ENCODE peak calls at places on chromosomes 4 and X, in seven cellular contexts. One of them, this sample, is unnamed.

GRCh38 chrX:21655901-21656586 is 2.1 kb downstream of the KLHL34 start:
- DNase-seq in HL-60: no peak
- DNase-seq in cardiac fibroblast: no peak
- DNase-seq in endodermal cell: no peak
- DNase-seq in mammary epithelial cell: no peak
- DNase-seq in brain microvascular endothelial cell: no peak
- DNase-seq in RWPE2: no peak
- DNase-seq in this sample: no peak

GRCh38 chr4:108171541-108172230 is 3.0 kb upstream of the LEF1 start:
- DNase-seq in mammary epithelial cell: no peak
- DNase-seq in cardiac fibroblast: no peak
- DNase-seq in endodermal cell: peak; percentile 76
- DNase-seq in HL-60: no peak
- DNase-seq in brain microvascular endothelial cell: no peak
- DNase-seq in RWPE2: no peak
- DNase-seq in this sample: no peak

GRCh38 chrX:42797646-42798045 is 19.7 kb upstream of the PPP1R2C start:
- DNase-seq in endodermal cell: no peak
- DNase-seq in mammary epithelial cell: no peak
- DNase-seq in brain microvascular endothelial cell: no peak
- DNase-seq in cardiac fibroblast: peak; percentile 8
- DNase-seq in HL-60: no peak
- DNase-seq in RWPE2: no peak
- DNase-seq in this sample: no peak

GRCh38 chrX:110204986-110205385 is 112.9 kb downstream of the AMMECR1 start:
- DNase-seq in endodermal cell: no peak
- DNase-seq in RWPE2: no peak
- DNase-seq in cardiac fibroblast: peak; percentile 79
- DNase-seq in mammary epithelial cell: peak; percentile 79
- DNase-seq in HL-60: no peak
- DNase-seq in brain microvascular endothelial cell: peak; percentile 29
- DNase-seq in this sample: peak; percentile 62

GRCh38 chr4:141548791-141549190 is 87.6 kb upstream of the IL15 start:
- DNase-seq in RWPE2: no peak
- DNase-seq in HL-60: no peak
- DNase-seq in brain microvascular endothelial cell: no peak
- DNase-seq in endodermal cell: no peak
- DNase-seq in cardiac fibroblast: no peak
- DNase-seq in mammary epithelial cell: no peak
- DNase-seq in this sample: no peak

GRCh38 chr4:151997461-151997860 is 236.7 kb upstream of the GATB start:
- DNase-seq in mammary epithelial cell: no peak
- DNase-seq in HL-60: no peak
- DNase-seq in brain microvascular endothelial cell: no peak
- DNase-seq in RWPE2: no peak
- DNase-seq in endodermal cell: peak; percentile 55
- DNase-seq in cardiac fibroblast: no peak
- DNase-seq in this sample: no peak

GRCh38 chr4:103375278-103375677 is 177.1 kb upstream of the CENPE start:
- DNase-seq in brain microvascular endothelial cell: peak; percentile 86
- DNase-seq in cardiac fibroblast: peak; percentile 71
- DNase-seq in endodermal cell: no peak
- DNase-seq in mammary epithelial cell: peak; percentile 48
- DNase-seq in HL-60: no peak
- DNase-seq in RWPE2: no peak
- DNase-seq in this sample: no peak

GRCh38 chrX:66074920-66075879 is 35.3 kb upstream of the VSIG4 start:
- DNase-seq in brain microvascular endothelial cell: no peak
- DNase-seq in RWPE2: no peak
- DNase-seq in HL-60: peak; percentile 93
- DNase-seq in cardiac fibroblast: peak; percentile 32
- DNase-seq in endodermal cell: no peak
- DNase-seq in mammary epithelial cell: no peak
- DNase-seq in this sample: no peak

GRCh38 chrX:123797543-123798447 is 62.1 kb upstream of the XIAP start:
- DNase-seq in mammary epithelial cell: no peak
- DNase-seq in RWPE2: no peak
- DNase-seq in cardiac fibroblast: peak; percentile 11
- DNase-seq in HL-60: no peak
- DNase-seq in brain microvascular endothelial cell: no peak
- DNase-seq in endodermal cell: peak; percentile 18
- DNase-seq in this sample: no peak

GRCh38 chrX:68693481-68694410 is 46.3 kb downstream of the STARD8 start:
- DNase-seq in mammary epithelial cell: peak; percentile 4
- DNase-seq in cardiac fibroblast: peak; percentile 34
- DNase-seq in brain microvascular endothelial cell: no peak
- DNase-seq in HL-60: no peak
- DNase-seq in endodermal cell: peak; percentile 93
- DNase-seq in RWPE2: no peak
- DNase-seq in this sample: no peak

GRCh38 chr4:77043507-77044131 is 32.2 kb downstream of the CCNI start:
- DNase-seq in brain microvascular endothelial cell: no peak
- DNase-seq in endodermal cell: no peak
- DNase-seq in mammary epithelial cell: no peak
- DNase-seq in HL-60: no peak
- DNase-seq in RWPE2: no peak
- DNase-seq in cardiac fibroblast: peak; percentile 49
- DNase-seq in this sample: no peak

GRCh38 chrX:40176256-40176978 is 78.7 kb upstream of the BCOR start:
- DNase-seq in HL-60: peak; percentile 61
- DNase-seq in endodermal cell: peak; percentile 84
- DNase-seq in RWPE2: no peak
- DNase-seq in cardiac fibroblast: peak; percentile 24
- DNase-seq in brain microvascular endothelial cell: no peak
- DNase-seq in mammary epithelial cell: no peak
- DNase-seq in this sample: no peak

GRCh38 chrX:97531824-97532223 is 648.1 kb downstream of the RPA4 start:
- DNase-seq in HL-60: no peak
- DNase-seq in cardiac fibroblast: no peak
- DNase-seq in brain microvascular endothelial cell: no peak
- DNase-seq in mammary epithelial cell: no peak
- DNase-seq in endodermal cell: no peak
- DNase-seq in RWPE2: no peak
- DNase-seq in this sample: no peak

GRCh38 chr4:143587703-143588102 is 74.2 kb downstream of the SMARCA5 start:
- DNase-seq in brain microvascular endothelial cell: no peak
- DNase-seq in RWPE2: no peak
- DNase-seq in HL-60: no peak
- DNase-seq in mammary epithelial cell: peak; percentile 11
- DNase-seq in cardiac fibroblast: peak; percentile 50
- DNase-seq in endodermal cell: no peak
- DNase-seq in this sample: no peak

GRCh38 chr4:139814285-139815015 is 148.8 kb downstream of the MGST2 start:
- DNase-seq in RWPE2: no peak
- DNase-seq in cardiac fibroblast: no peak
- DNase-seq in mammary epithelial cell: peak; percentile 33
- DNase-seq in HL-60: no peak
- DNase-seq in brain microvascular endothelial cell: no peak
- DNase-seq in endodermal cell: no peak
- DNase-seq in this sample: no peak

GRCh38 chrX:147912093-147912801 is 528 bp downstream of the FMR1 start:
- DNase-seq in brain microvascular endothelial cell: peak; percentile 14
- DNase-seq in endodermal cell: peak; percentile 68
- DNase-seq in RWPE2: no peak
- DNase-seq in HL-60: peak; percentile 45
- DNase-seq in mammary epithelial cell: peak; percentile 32
- DNase-seq in cardiac fibroblast: peak; percentile 50
- DNase-seq in this sample: no peak

DNA sequence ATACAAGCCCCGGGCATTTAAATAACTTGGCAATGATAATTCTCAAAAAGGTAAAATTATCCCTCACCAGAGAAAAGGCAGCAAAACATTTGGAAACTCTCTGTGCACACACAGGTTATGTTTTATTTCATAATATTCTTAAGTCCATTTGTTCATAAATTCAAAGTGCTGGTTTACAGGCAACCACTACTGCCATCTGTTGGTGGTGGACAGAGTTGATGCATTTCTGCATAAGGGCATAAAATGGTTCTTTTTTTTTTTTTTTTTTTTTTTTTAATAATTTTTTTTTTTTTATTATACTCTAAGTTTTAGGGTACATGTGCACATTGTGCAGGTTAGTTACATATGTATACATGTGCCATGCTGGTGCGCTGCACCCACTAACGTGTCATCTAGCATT is 31.5 kb upstream of the IL21 start:
- DNase-seq in RWPE2: no peak
- DNase-seq in HL-60: peak; percentile 42
- DNase-seq in brain microvascular endothelial cell: peak; percentile 79
- DNase-seq in cardiac fibroblast: peak; percentile 88
- DNase-seq in endodermal cell: peak; percentile 62
- DNase-seq in mammary epithelial cell: peak; percentile 30
- DNase-seq in this sample: no peak
- TF ChIP-seq CTCF in RWPE2: peak; percentile 71
- TF ChIP-seq CTCF in HL-60: peak; percentile 42
- TF ChIP-seq CTCF in brain microvascular endothelial cell: peak; percentile 76
- TF ChIP-seq CTCF in cardiac fibroblast: peak; percentile 76
- TF ChIP-seq CTCF in endodermal cell: peak; percentile 73
- TF ChIP-seq CTCF in mammary epithelial cell: peak; percentile 71
- TF ChIP-seq CTCF in this sample: peak; percentile 77

GRCh38 chr4:2812985-2813384 is 20.1 kb downstream of the SH3BP2 start:
- DNase-seq in endodermal cell: no peak
- DNase-seq in brain microvascular endothelial cell: no peak
- DNase-seq in HL-60: no peak
- DNase-seq in RWPE2: no peak
- DNase-seq in cardiac fibroblast: no peak
- DNase-seq in mammary epithelial cell: no peak
- DNase-seq in this sample: no peak

GRCh38 chr4:2812600-2812932 is 19.7 kb downstream of the SH3BP2 start:
- DNase-seq in brain microvascular endothelial cell: no peak
- DNase-seq in mammary epithelial cell: no peak
- DNase-seq in endodermal cell: no peak
- DNase-seq in cardiac fibroblast: no peak
- DNase-seq in RWPE2: no peak
- DNase-seq in HL-60: no peak
- DNase-seq in this sample: no peak

GRCh38 chr4:2814627-2815026 is 21.7 kb downstream of the SH3BP2 start:
- DNase-seq in RWPE2: no peak
- DNase-seq in endodermal cell: no peak
- DNase-seq in HL-60: no peak
- DNase-seq in mammary epithelial cell: no peak
- DNase-seq in brain microvascular endothelial cell: no peak
- DNase-seq in cardiac fibroblast: no peak
- DNase-seq in this sample: no peak

GRCh38 chr4:2811830-2812599 is 19.1 kb downstream of the SH3BP2 start:
- DNase-seq in brain microvascular endothelial cell: peak; percentile 48
- DNase-seq in RWPE2: no peak
- DNase-seq in cardiac fibroblast: peak; percentile 71
- DNase-seq in endodermal cell: peak; percentile 84
- DNase-seq in mammary epithelial cell: no peak
- DNase-seq in HL-60: peak; percentile 97
- DNase-seq in this sample: no peak

DNA sequence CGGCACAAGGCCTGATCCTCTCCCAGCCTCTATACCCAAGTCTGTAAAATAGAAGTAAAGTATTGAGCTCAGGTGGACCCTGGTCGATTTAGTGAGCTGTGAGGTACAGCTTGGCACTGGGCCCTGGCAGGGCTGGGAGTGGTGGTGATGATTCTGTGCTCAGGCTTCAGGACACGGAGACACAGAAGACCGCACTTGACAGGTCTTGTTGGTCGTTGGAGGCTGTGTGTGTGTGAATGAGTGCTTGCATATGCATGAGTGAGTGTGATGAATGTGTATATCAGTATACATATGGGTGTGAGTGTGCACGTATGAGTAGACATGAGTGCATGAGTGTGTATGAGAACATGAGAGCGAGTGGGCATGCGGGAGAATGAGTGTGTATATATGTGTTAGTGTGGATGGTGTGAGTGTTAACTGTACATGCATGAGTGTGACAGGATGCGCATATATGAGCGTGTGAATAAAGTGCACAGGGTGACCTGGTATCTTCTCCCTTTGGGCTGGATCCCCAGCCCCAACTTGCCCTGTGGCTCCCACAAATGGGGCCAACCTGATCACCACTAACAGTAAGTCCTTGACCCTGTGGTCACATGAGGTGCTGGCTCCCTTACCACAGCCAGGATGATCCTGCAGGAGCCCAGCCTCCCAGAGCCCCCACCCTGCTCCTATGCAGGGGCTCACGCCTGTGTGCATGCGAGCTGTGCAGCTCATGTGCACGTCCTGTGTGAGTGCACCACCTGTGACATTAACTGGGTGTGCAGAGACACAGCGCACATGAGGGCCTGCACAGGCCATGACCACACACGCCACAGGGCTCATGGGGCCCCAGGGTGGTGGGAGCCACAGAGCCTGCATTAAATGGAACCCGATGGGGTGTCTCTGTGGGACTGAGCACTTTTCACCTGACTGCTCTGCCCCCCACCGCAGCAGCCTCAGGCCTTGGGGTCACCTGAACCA is 20.8 kb downstream of the SH3BP2 start:
- DNase-seq in RWPE2: no peak
- DNase-seq in cardiac fibroblast: no peak
- DNase-seq in endodermal cell: no peak
- DNase-seq in HL-60: no peak
- DNase-seq in brain microvascular endothelial cell: no peak
- DNase-seq in mammary epithelial cell: no peak
- DNase-seq in this sample: no peak
- H3K4me3 ChIP-seq in RWPE2: no peak overlapping the region
- H3K4me3 ChIP-seq in cardiac fibroblast: no peak overlapping the region
- H3K4me3 ChIP-seq in endodermal cell: no peak overlapping the region
- H3K4me3 ChIP-seq in HL-60: peak overlapping the region; percentile 79
- H3K4me3 ChIP-seq in brain microvascular endothelial cell: no peak overlapping the region
- H3K4me3 ChIP-seq in mammary epithelial cell: no peak overlapping the region
- H3K4me3 ChIP-seq in this sample: no peak overlapping the region

GRCh38 chr4:4384837-4385236 is 2.1 kb upstream of the NSG1 start:
- DNase-seq in RWPE2: no peak
- DNase-seq in brain microvascular endothelial cell: no peak
- DNase-seq in endodermal cell: peak; percentile 93
- DNase-seq in mammary epithelial cell: peak; percentile 37
- DNase-seq in HL-60: peak; percentile 6
- DNase-seq in cardiac fibroblast: peak; percentile 41
- DNase-seq in this sample: no peak
- TF ChIP-seq CTCF in RWPE2: peak; percentile 10
- TF ChIP-seq CTCF in brain microvascular endothelial cell: peak; percentile 55
- TF ChIP-seq CTCF in endodermal cell: peak; percentile 88
- TF ChIP-seq CTCF in mammary epithelial cell: peak; percentile 58
- TF ChIP-seq CTCF in HL-60: peak; percentile 18
- TF ChIP-seq CTCF in cardiac fibroblast: peak; percentile 27
- TF ChIP-seq CTCF in this sample: peak; percentile 18

GRCh38 chrX:53440101-53440500 is 5.9 kb upstream of the HSD17B10 start:
- DNase-seq in mammary epithelial cell: peak; percentile 5
- DNase-seq in cardiac fibroblast: no peak
- DNase-seq in brain microvascular endothelial cell: no peak
- DNase-seq in RWPE2: no peak
- DNase-seq in HL-60: peak; percentile 29
- DNase-seq in endodermal cell: no peak
- DNase-seq in this sample: no peak

GRCh38 chrX:53440631-53441517 is 6.7 kb upstream of the HSD17B10 start:
- DNase-seq in mammary epithelial cell: peak; percentile 72
- DNase-seq in brain microvascular endothelial cell: peak; percentile 24
- DNase-seq in RWPE2: peak; percentile 63
- DNase-seq in endodermal cell: peak; percentile 64
- DNase-seq in cardiac fibroblast: peak; percentile 66
- DNase-seq in HL-60: peak; percentile 90
- DNase-seq in this sample: no peak

GRCh38 chrX:53441531-53442321 is 7.6 kb upstream of the HSD17B10 start:
- DNase-seq in cardiac fibroblast: peak; percentile 74
- DNase-seq in brain microvascular endothelial cell: peak; percentile 37
- DNase-seq in endodermal cell: peak; percentile 92
- DNase-seq in mammary epithelial cell: peak; percentile 71
- DNase-seq in RWPE2: peak; percentile 75
- DNase-seq in HL-60: peak; percentile 89
- DNase-seq in this sample: no peak

GRCh38 chrX:53438832-53439230 is 4.7 kb upstream of the HSD17B10 start:
- DNase-seq in endodermal cell: no peak
- DNase-seq in RWPE2: no peak
- DNase-seq in mammary epithelial cell: no peak
- DNase-seq in HL-60: no peak
- DNase-seq in brain microvascular endothelial cell: no peak
- DNase-seq in cardiac fibroblast: no peak
- DNase-seq in this sample: no peak

GRCh38 chrX:53442322-53442631 is 8.1 kb upstream of the HSD17B10 start:
- DNase-seq in cardiac fibroblast: no peak
- DNase-seq in HL-60: peak; percentile 82
- DNase-seq in brain microvascular endothelial cell: no peak
- DNase-seq in mammary epithelial cell: no peak
- DNase-seq in RWPE2: no peak
- DNase-seq in endodermal cell: no peak
- DNase-seq in this sample: no peak
- H3K4me3 ChIP-seq in cardiac fibroblast: no peak overlapping the region
- H3K4me3 ChIP-seq in HL-60: peak overlapping the region; percentile 42
- H3K4me3 ChIP-seq in brain microvascular endothelial cell: no peak overlapping the region
- H3K4me3 ChIP-seq in mammary epithelial cell: peak overlapping the region; percentile 38
- H3K4me3 ChIP-seq in RWPE2: no peak overlapping the region
- H3K4me3 ChIP-seq in endodermal cell: peak overlapping the region; percentile 62
- H3K4me3 ChIP-seq in this sample: no peak overlapping the region